ENCODE peak calls at places on chromosomes 16 and 17, in eight cellular contexts. N is ovary, E is transverse colon, R is uterus, X is lower leg skin, S is A549, M is tibial nerve, W is NB4. H is an unnamed sample.

GRCh38 chr16:1543085-1543896 is 9.8 kb downstream of the TMEM204 start:
- DNase-seq in X (peak), E (peak), N (no peak), R (peak), W (peak), S (peak), M (peak), H (no peak)

GRCh38 chr16:31107465-31107867 is 720 bp upstream of the BCKDK start:
- DNase-seq in S (no peak), M (no peak), W (no peak), R (no peak), X (no peak), N (no peak), E (no peak), H (no peak)

GRCh38 chr17:17824119-17824779 is 12.5 kb downstream of the SREBF1 start:
- DNase-seq in M (no peak), X (no peak), N (no peak), R (peak), E (no peak), S (peak), W (no peak), H (no peak)

GRCh38 chr16:67928147-67928546 is 3.5 kb downstream of the CTRL start:
- DNase-seq in W (no peak), R (no peak), M (no peak), E (no peak), X (no peak), N (no peak), S (no peak), H (no peak)

GRCh38 chr17:49021095-49021767 is 24.0 kb downstream of the IGF2BP1 start:
- DNase-seq in S (no peak), E (no peak), R (no peak), X (no peak), W (no peak), M (no peak), N (no peak), H (no peak)

GRCh38 chr16:67883146-67883871 is 1.4 kb upstream of the NRN1L start:
- DNase-seq in M (no peak), N (no peak), X (no peak), S (no peak), W (no peak), E (peak), R (no peak), H (peak)

GRCh38 chr17:80826346-80826954 is 165.2 kb upstream of the CHMP6 start:
- DNase-seq in M (no peak), R (no peak), W (no peak), E (no peak), X (no peak), N (no peak), S (no peak), H (no peak)

GRCh38 chr16:25084797-25085196 is 26.7 kb upstream of the LCMT1 start:
- DNase-seq in R (no peak), S (no peak), N (no peak), E (no peak), X (no peak), M (no peak), W (no peak), H (no peak)

GRCh38 chr17:77736207-77736600 is 222.3 kb upstream of the TNRC6C start:
- DNase-seq in X (peak), E (no peak), W (no peak), S (no peak), R (peak), M (no peak), N (no peak), H (no peak)

GRCh38 chr17:700504-701094 is 14.0 kb downstream of the VPS53 start:
- DNase-seq in M (no peak), N (no peak), X (no peak), S (peak), E (no peak), R (no peak), W (peak), H (no peak)

GRCh38 chr16:80100846-80101451 is 439.8 kb upstream of the DYNLRB2 start:
- DNase-seq in N (no peak), S (no peak), M (no peak), X (no peak), W (no peak), R (no peak), E (no peak), H (no peak)

GRCh38 chr17:47850692-47851573 is at the start of gene SP6:
- DNase-seq in X (peak), N (peak), S (peak), W (peak), R (peak), M (no peak), E (peak), H (no peak)

GRCh38 chr16:14308357-14308723 is 237.2 kb downstream of the MRTFB start:
- DNase-seq in S (no peak), M (no peak), N (no peak), W (no peak), R (no peak), E (no peak), X (no peak), H (no peak)
- H3K4me3 ChIP-seq in S (peak), M (no peak), N (no peak), W (no peak), R (no peak), E (no peak), X (no peak), H (no peak)

DNA sequence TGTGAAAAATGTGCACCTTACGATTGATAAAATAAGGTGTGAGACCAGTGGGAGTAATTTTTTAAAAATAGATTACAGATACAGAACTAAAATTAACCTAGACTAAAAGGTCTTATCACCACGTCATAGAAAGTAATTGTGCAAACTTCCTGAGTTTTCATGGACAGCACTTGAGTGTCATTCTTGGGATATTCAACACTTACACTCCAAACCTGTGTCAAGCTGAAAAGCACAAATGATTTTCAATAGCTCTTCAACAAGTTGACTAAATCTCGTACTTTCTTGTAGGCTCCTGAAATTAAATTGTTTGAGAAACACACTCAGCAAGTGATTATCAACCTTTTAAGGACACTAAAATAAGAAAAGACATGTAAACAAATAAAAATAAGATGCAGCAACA is 20.5 kb downstream of the BRCA1 start:
- DNase-seq in S (no peak), M (no peak), N (no peak), R (no peak), E (no peak), X (no peak), W (no peak), H (no peak)
- TF ChIP-seq POLR2A in S (no peak), M (no peak), N (no peak), R (no peak), E (no peak), X (no peak), W (no peak), H (no peak)

DNA sequence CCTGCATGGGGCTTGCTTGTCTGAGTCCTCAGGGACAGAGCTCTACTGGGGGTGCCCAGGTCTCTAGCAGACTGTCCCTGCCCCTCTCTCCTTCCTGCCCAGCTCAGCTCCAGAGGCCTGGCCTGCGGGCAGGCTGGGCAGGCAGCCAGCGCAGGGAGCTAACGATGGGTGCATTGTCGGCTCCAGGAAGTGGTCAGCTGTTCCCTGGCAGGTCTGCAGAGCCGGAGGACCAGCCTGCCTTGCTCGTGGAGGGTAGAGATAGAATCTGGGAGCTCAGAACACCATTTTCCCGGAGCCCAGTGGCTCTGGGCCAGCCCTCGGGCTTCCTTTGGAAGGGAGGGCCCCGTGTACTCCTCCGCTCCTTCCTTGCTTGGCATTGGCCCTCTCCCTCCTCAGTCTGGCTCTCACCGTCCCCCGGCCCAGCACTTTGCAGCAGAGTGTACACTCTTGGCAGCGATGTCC is 189.6 kb downstream of the RAB11FIP4 start:
- DNase-seq in X (no peak), W (no peak), M (no peak), R (peak), N (peak), E (peak), S (no peak), H (no peak)
- H3K4me3 ChIP-seq in X (no peak), W (peak), M (no peak), R (peak), N (no peak), E (no peak), S (no peak), H (no peak)

GRCh38 chr16:84144859-84145639 is at the start of the genes DNAAF1 and HSDL1:
- DNase-seq in X (peak), M (peak), W (peak), R (peak), N (peak), E (peak), S (peak), H (no peak)
- TF ChIP-seq POLR2A in X (no peak), M (peak), W (peak), R (peak), N (peak), E (no peak), S (peak), H (no peak)

GRCh38 chr16:70737377-70738082 is 51.7 kb upstream of the MTSS2 start:
- DNase-seq in M (peak), S (no peak), E (peak), N (peak), R (peak), X (peak), W (peak), H (no peak)
- H3K4me3 ChIP-seq in M (no peak), S (no peak), E (no peak), N (no peak), R (no peak), X (no peak), W (no peak), H (peak)

DNA sequence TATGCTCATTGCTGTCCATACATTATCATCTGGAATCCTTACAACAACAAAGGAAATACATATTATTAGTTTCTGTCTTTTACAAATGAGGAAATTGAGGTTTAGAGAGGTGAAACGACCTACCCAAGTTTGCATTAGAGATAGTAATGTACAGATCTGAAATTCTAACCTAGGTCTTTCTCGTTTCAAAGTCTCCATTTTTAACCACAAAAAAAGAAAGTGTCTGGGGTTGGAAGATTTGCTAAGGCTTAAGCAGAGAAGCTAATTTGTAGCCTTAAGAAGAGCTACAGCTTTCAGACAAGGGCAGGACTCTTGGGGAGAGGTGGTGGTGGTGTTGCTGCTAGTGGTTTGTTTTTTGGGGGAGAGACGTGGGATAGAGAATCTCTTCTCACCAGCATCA is 19.2 kb downstream of the CIITA start:
- DNase-seq in N (no peak), S (no peak), W (no peak), E (no peak), X (no peak), M (no peak), R (no peak), H (no peak)
- TF ChIP-seq POLR2A in N (no peak), S (no peak), W (no peak), E (no peak), X (no peak), M (no peak), R (no peak), H (no peak)